ENCODE peak calls at places on chromosome 19, in nine cellular contexts. D is body of pancreas, U is aorta, B is esophagus squamous epithelium, O is tibial nerve, J is mucosa of descending colon, N is testis, Z is HCT116, X is breast epithelium. H is an unnamed sample. For H3K36me3, the result is how much of the 10 kb centered on the place peaks cover.

GRCh38 chr19:11426656-11427055 is 7.5 kb upstream of the RGL3 start:
- DNase-seq in D (no peak), U (no peak), B (no peak), O (no peak), J (no peak), N (no peak), Z (no peak), X (no peak), H (no peak)

GRCh38 chr19:10654610-10655456 is 687 bp downstream of the ILF3 start:
- DNase-seq in D (peak), U (peak), B (no peak), O (no peak), J (peak), N (peak), Z (no peak), X (peak), H (peak)

GRCh38 chr19:39162441-39163043 is 34.2 kb upstream of the NCCRP1 start:
- DNase-seq in D (no peak), U (no peak), B (no peak), O (no peak), J (no peak), N (no peak), Z (no peak), X (no peak), H (no peak)

GRCh38 chr19:22052644-22053013 is 345 bp downstream of the ZNF257 start:
- DNase-seq in D (no peak), U (peak), B (no peak), O (no peak), J (no peak), N (peak), Z (no peak), X (no peak), H (no peak)

GRCh38 chr19:38168632-38169031 is 55.4 kb downstream of the DPF1 start:
- DNase-seq in D (no peak), U (no peak), B (no peak), O (no peak), J (no peak), N (no peak), Z (no peak), X (no peak), H (no peak)

GRCh38 chr19:38549061-38549460 is 68.7 kb downstream of the MAP4K1 start:
- DNase-seq in D (no peak), U (peak), B (no peak), O (no peak), J (no peak), N (no peak), Z (no peak), X (no peak), H (no peak)

GRCh38 chr19:43667524-43668405 is 2.2 kb downstream of the PLAUR start:
- DNase-seq in D (no peak), U (peak), B (no peak), O (no peak), J (peak), N (no peak), Z (no peak), X (no peak), H (no peak)

GRCh38 chr19:7547153-7547552 is 11.6 kb downstream of the PNPLA6 start:
- DNase-seq in D (no peak), U (no peak), B (no peak), O (no peak), J (no peak), N (no peak), Z (no peak), X (no peak), H (no peak)

GRCh38 chr19:14425696-14426138 is 6.6 kb upstream of the DDX39A start:
- DNase-seq in D (no peak), U (no peak), B (no peak), O (no peak), J (no peak), N (peak), Z (no peak), X (no peak), H (no peak)

GRCh38 chr19:38850976-38851621 is 1.3 kb upstream of the HNRNPL start:
- DNase-seq in D (no peak), U (peak), B (no peak), O (no peak), J (peak), N (peak), Z (no peak), X (no peak), H (peak)

GRCh38 chr19:54452626-54453025 is 3.6 kb downstream of the LENG8 start:
- DNase-seq in D (no peak), U (peak), B (no peak), O (no peak), J (peak), N (no peak), Z (no peak), X (no peak), H (no peak)
- H3K36me3 ChIP-seq in D (half or more), U (under half), B (half or more), O (half or more), J (under half), N (under half), Z (half or more), X (under half), H (under half)

DNA sequence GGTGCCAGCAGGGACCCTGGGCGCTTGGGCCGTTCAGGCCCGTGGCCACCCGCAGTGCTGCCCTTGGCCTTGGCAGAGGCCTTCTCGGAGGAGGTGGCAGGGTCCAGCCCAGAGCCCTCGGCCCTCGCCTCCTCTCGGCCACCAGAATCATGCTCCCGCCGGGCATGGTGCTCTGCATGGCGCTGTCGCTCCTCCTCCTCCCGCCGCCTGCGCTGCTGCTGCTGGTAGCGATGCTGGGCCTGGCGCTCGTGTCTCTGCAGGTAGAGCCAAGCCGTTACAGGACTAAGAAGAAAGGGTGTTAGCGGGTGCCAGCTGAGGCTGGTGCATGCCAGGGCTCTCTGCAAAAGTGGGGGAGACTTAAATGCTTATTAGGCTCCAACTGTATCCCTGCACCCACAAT is 9.5 kb downstream of the ANO8 start:
- DNase-seq in D (no peak), U (no peak), B (no peak), O (no peak), J (peak), N (no peak), Z (no peak), X (no peak), H (no peak)
- H3K36me3 ChIP-seq in D (under half), U (under half), B (under half), O (under half), J (under half), N (under half), Z (under half), X (under half), H (under half)

DNA sequence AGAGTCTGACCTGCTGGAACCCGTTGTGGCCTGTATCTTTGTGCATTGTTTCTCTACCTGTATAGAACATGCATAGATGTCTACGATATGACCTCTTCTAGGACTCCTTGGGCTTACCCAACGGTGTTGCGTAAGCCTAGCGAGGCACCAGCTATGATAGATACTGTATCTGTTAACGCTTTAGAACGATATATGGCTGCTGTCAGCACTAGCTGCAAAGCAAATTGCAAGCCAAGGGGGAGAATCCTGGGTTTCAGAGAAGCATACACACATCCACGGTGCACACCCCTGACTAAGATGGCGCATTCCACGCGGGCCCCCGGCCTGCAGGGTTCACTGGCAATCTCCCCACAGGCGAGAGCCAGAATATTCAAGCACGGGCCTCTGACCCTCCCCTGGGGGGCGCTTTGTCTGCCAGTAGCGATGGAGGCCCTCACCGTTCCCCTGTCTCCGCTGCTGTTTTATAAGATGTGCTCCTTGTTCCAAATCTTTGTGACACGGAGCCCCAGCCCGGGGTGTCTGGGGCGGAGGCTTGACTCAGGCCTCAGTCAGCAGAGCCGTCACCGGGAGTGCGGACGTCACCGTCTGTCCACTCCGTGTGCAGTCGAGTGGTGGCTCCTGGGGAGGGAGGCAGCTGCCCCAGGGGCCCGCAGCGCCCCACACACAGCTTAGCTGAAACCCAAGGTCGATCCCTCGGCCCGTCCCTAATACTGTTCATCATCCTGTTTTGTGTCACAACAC is 12.9 kb upstream of the RPS15 start:
- DNase-seq in D (no peak), U (no peak), B (no peak), O (no peak), J (no peak), N (no peak), Z (no peak), X (no peak), H (no peak)
- H3K36me3 ChIP-seq in D (under half), U (under half), B (under half), O (under half), J (under half), N (under half), Z (half or more), X (under half), H (under half)

GRCh38 chr19:5661483-5661882 is 18.8 kb downstream of the MICOS13 start:
- DNase-seq in D (no peak), U (no peak), B (no peak), O (no peak), J (no peak), N (no peak), Z (no peak), X (no peak), H (no peak)

GRCh38 chr19:5663904-5664303 is 16.4 kb downstream of the MICOS13 start:
- DNase-seq in D (no peak), U (no peak), B (no peak), O (no peak), J (no peak), N (no peak), Z (no peak), X (no peak), H (no peak)

GRCh38 chr19:5666921-5667610 is 13.2 kb downstream of the MICOS13 start:
- DNase-seq in D (no peak), U (no peak), B (no peak), O (no peak), J (no peak), N (no peak), Z (no peak), X (no peak), H (no peak)

GRCh38 chr19:5665781-5666513 is 14.4 kb downstream of the MICOS13 start:
- DNase-seq in D (no peak), U (no peak), B (no peak), O (no peak), J (no peak), N (no peak), Z (no peak), X (no peak), H (no peak)

GRCh38 chr19:5664515-5664914 is 15.8 kb downstream of the MICOS13 start:
- DNase-seq in D (no peak), U (peak), B (no peak), O (no peak), J (no peak), N (no peak), Z (no peak), X (no peak), H (no peak)
- H3K36me3 ChIP-seq in D (half or more), U (under half), B (half or more), O (under half), J (half or more), N (under half), Z (half or more), X (under half), H (half or more)

GRCh38 chr19:1258161-1258492 is 9.7 kb downstream of the MIDN start:
- DNase-seq in D (no peak), U (no peak), B (no peak), O (no peak), J (no peak), N (no peak), Z (no peak), X (no peak), H (no peak)
- H3K36me3 ChIP-seq in D (under half), U (under half), B (under half), O (under half), J (under half), N (under half), Z (under half), X (under half), H (half or more)

GRCh38 chr19:49829200-49829599 is 11.1 kb downstream of the MED25 start:
- DNase-seq in D (no peak), U (no peak), B (no peak), O (no peak), J (no peak), N (no peak), Z (no peak), X (no peak), H (no peak)
- H3K36me3 ChIP-seq in D (under half), U (under half), B (under half), O (under half), J (under half), N (under half), Z (under half), X (under half), H (under half)

H was measured in heart right ventricle.